ENCODE peak calls at places on chromosomes 1 and 21, in six cellular contexts. C is sigmoid colon, H is HCT116, Y is prostate gland, F is breast epithelium, N is stomach. B is an unnamed sample.

GRCh38 chr1:218374972-218375371 is 29.8 kb downstream of the TGFB2 start:
- DNase-seq in F (no peak), Y (no peak), C (no peak), H (no peak), N (no peak), B (no peak)

GRCh38 chr1:210222288-210223006 is 10.1 kb upstream of the SERTAD4 start:
- DNase-seq in N (peak), Y (peak), H (no peak), F (no peak), C (no peak), B (no peak)

GRCh38 chr1:24727490-24728214 is 17.6 kb upstream of the CLIC4 start:
- DNase-seq in F (no peak), Y (no peak), H (no peak), N (peak), C (peak), B (peak)

GRCh38 chr1:94871031-94871430 is 50.9 kb downstream of the SLC44A3 start:
- DNase-seq in C (no peak), F (no peak), N (no peak), Y (no peak), H (no peak), B (no peak)

GRCh38 chr21:44567481-44568171 is 5.9 kb upstream of the KRTAP10-4 start:
- DNase-seq in N (no peak), Y (no peak), F (peak), H (no peak), C (no peak), B (peak)

GRCh38 chr1:92949937-92950817 is 11.1 kb downstream of the DIPK1A start:
- DNase-seq in F (no peak), N (no peak), H (no peak), C (no peak), Y (no peak), B (no peak)

GRCh38 chr1:48196168-48196716 is 26.3 kb upstream of the SLC5A9 start:
- DNase-seq in F (no peak), H (no peak), C (no peak), Y (no peak), N (no peak), B (no peak)

GRCh38 chr1:117466761-117467160 is 99.5 kb downstream of the MAN1A2 start:
- DNase-seq in H (no peak), N (no peak), C (no peak), F (no peak), Y (no peak), B (no peak)

GRCh38 chr1:173095632-173096031 is 44.9 kb upstream of the TNFSF18 start:
- DNase-seq in Y (no peak), C (no peak), F (no peak), H (no peak), N (no peak), B (no peak)

GRCh38 chr1:246497331-246497915 is 9.7 kb downstream of the SMYD3 start:
- DNase-seq in Y (peak), N (no peak), F (no peak), C (no peak), H (peak), B (no peak)

GRCh38 chr1:179025125-179025974 is at the start of gene FAM20B:
- DNase-seq in F (peak), H (peak), C (peak), N (peak), Y (peak), B (peak)

GRCh38 chr21:42414928-42415769 is 11.4 kb downstream of the UBASH3A start:
- DNase-seq in N (peak), Y (no peak), C (no peak), F (no peak), H (peak), B (peak)

GRCh38 chr1:99685516-99686180 is 39.7 kb downstream of the PALMD start:
- DNase-seq in C (peak), Y (peak), N (peak), H (peak), F (peak), B (no peak)

GRCh38 chr1:3317456-3317855 is 137.0 kb upstream of the ARHGEF16 start:
- DNase-seq in F (no peak), H (no peak), C (no peak), N (no peak), Y (no peak), B (no peak)

GRCh38 chr1:176203735-176204134 is 3.4 kb downstream of the COP1 start:
- DNase-seq in N (no peak), Y (no peak), F (no peak), H (no peak), C (no peak), B (no peak)
- TF ChIP-seq POLR2AphosphoS5 in N (no peak), Y (no peak), F (no peak), H (no peak), C (no peak), B (no peak)

GRCh38 chr1:37635309-37635902 is 714 bp upstream of the RSPO1 start:
- DNase-seq in N (no peak), C (no peak), H (no peak), Y (no peak), F (no peak), B (no peak)
- H3K4me3 ChIP-seq in N (no peak), C (no peak), H (no peak), Y (no peak), F (peak), B (no peak)

DNA sequence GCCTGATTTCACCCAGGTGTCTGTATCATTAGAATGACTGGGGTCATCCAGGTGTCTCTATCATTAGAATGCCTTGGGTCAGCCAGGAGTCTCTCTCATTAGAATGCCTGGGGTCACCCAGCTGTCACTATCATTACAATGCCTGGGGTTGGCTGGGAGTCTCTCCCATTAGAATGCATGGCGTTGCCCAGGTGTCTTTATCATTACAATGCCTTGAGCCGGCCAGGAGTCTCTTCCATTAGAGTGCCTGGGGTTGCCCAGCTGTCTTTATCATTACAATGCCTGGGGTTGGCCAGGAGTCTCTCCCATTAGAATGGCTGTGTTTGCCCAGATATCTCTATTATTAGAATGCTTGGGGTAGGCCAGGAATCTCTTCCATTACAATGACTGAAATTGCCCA is 61.6 kb downstream of the RNF187 start:
- DNase-seq in F (no peak), Y (no peak), N (no peak), C (no peak), H (no peak), B (peak)
- TF ChIP-seq POLR2A in F (no peak), Y (no peak), N (no peak), C (no peak), H (no peak), B (no peak)

GRCh38 chr1:164534863-164535590 is 24.0 kb upstream of the PBX1 start:
- DNase-seq in F (no peak), Y (no peak), C (no peak), N (no peak), H (no peak), B (no peak)
- TF ChIP-seq POLR2AphosphoS5 in F (no peak), Y (no peak), C (no peak), N (no peak), H (no peak), B (no peak)